ENCODE peak calls at places on chromosome 6, in five cellular contexts. P is GM06990, D is H9, E is lower leg skin, Z is fibroblast of lung. W is an unnamed sample.

GRCh38 chr6:113246186-113246585 is 611.0 kb upstream of the MARCKS start:
- DNase-seq in D (no peak), P (no peak), Z (peak), E (no peak), W (no peak)

GRCh38 chr6:139687055-139687454 is 312.6 kb upstream of the CITED2 start:
- DNase-seq in Z (no peak), E (no peak), D (no peak), P (no peak), W (no peak)

GRCh38 chr6:110549277-110549676 is 72.9 kb upstream of the SLC22A16 start:
- DNase-seq in Z (no peak), D (no peak), P (no peak), E (no peak), W (no peak)

GRCh38 chr6:27871919-27872633 is 40.1 kb downstream of the OR2B2 start:
- DNase-seq in D (peak), E (peak), P (peak), Z (peak), W (peak)

GRCh38 chr6:36838896-36839818 is at the start of gene CPNE5:
- DNase-seq in E (no peak), Z (no peak), P (no peak), D (no peak), W (peak)

GRCh38 chr6:166955121-166955864 is 1.1 kb downstream of the RNASET2 start:
- DNase-seq in P (peak), E (peak), D (no peak), Z (no peak), W (peak)

GRCh38 chr6:123811378-123811777 is 7.7 kb downstream of the NKAIN2 start:
- DNase-seq in Z (no peak), D (no peak), P (no peak), E (no peak), W (no peak)

GRCh38 chr6:134060491-134061106 is 8.2 kb upstream of the SLC2A12 start:
- DNase-seq in E (no peak), P (no peak), D (peak), Z (peak), W (no peak)

GRCh38 chr6:108555399-108556052 is 5.2 kb upstream of the FOXO3 start:
- DNase-seq in Z (no peak), D (no peak), P (no peak), E (peak), W (no peak)

GRCh38 chr6:140050232-140050995 is 676.0 kb upstream of the CITED2 start:
- DNase-seq in Z (peak), D (no peak), E (no peak), P (no peak), W (no peak)

GRCh38 chr6:31582230-31582601 is at the start of gene LTB:
- DNase-seq in Z (no peak), P (no peak), D (no peak), E (no peak), W (no peak)

GRCh38 chr6:134797400-134798113 is 152.3 kb downstream of the ALDH8A1 start:
- DNase-seq in P (no peak), E (peak), Z (no peak), D (no peak), W (no peak)

GRCh38 chr6:30981942-30982772 is 1.4 kb upstream of the MUC21 start:
- DNase-seq in D (peak), Z (peak), P (no peak), E (peak), W (peak)

GRCh38 chr6:149859368-149859767 is 4.8 kb downstream of the LRP11 start:
- DNase-seq in P (no peak), D (no peak), Z (peak), E (no peak), W (no peak)

GRCh38 chr6:79750806-79751205 is 119.7 kb downstream of the SH3BGRL2 start:
- DNase-seq in Z (no peak), D (no peak), E (no peak), P (no peak), W (no peak)

GRCh38 chr6:89260832-89261231 is 43.7 kb upstream of the GABRR1 start:
- DNase-seq in P (no peak), D (no peak), Z (no peak), E (no peak), W (no peak)

GRCh38 chr6:72974276-72974675 is 251.0 kb downstream of the KHDC1L start:
- DNase-seq in P (no peak), E (no peak), Z (no peak), D (no peak), W (no peak)

GRCh38 chr6:167707686-167708500 is 118.8 kb upstream of the AFDN start:
- DNase-seq in P (no peak), D (no peak), Z (no peak), E (no peak), W (no peak)

GRCh38 chr6:56387621-56388413 is 140.4 kb upstream of the COL21A1 start:
- DNase-seq in Z (no peak), P (no peak), E (no peak), D (no peak), W (no peak)

GRCh38 chr6:15434823-15435380 is 189.0 kb downstream of the JARID2 start:
- DNase-seq in D (no peak), Z (no peak), P (no peak), E (no peak), W (no peak)

GRCh38 chr6:145139451-145139850 is 595.9 kb downstream of the EPM2A start:
- DNase-seq in P (no peak), Z (peak), E (no peak), D (no peak), W (no peak)

GRCh38 chr6:11241793-11242201 is 9.3 kb upstream of the NEDD9 start:
- DNase-seq in P (no peak), E (no peak), Z (peak), D (peak), W (peak)

GRCh38 chr6:22466665-22467064 is 102.7 kb upstream of the HDGFL1 start:
- DNase-seq in D (no peak), E (no peak), Z (no peak), P (no peak), W (no peak)

GRCh38 chr6:127972815-127973214 is 72.0 kb upstream of the THEMIS start:
- DNase-seq in P (no peak), Z (no peak), E (no peak), D (no peak), W (no peak)

GRCh38 chr6:166998256-166999144 is 697 bp upstream of the CEP43 start:
- DNase-seq in D (peak), P (no peak), E (peak), Z (no peak), W (peak)

GRCh38 chr6:44503471-44503870 is 116.0 kb downstream of the CDC5L start:
- DNase-seq in E (no peak), D (no peak), P (no peak), Z (no peak), W (no peak)

GRCh38 chr6:98832282-98833100 is 1.9 kb upstream of the POU3F2 start:
- DNase-seq in D (no peak), P (no peak), Z (peak), E (no peak), W (peak)

GRCh38 chr6:169165031-169165430 is 88.6 kb downstream of the THBS2 start:
- DNase-seq in P (no peak), Z (no peak), D (peak), E (no peak), W (no peak)

GRCh38 chr6:47655719-47656595 is 42.4 kb upstream of the ADGRF4 start:
- DNase-seq in P (no peak), D (peak), Z (peak), E (no peak), W (no peak)

GRCh38 chr6:133040025-133040838 is 200.9 kb upstream of the EYA4 start:
- DNase-seq in Z (peak), P (peak), D (no peak), E (no peak), W (peak)

GRCh38 chr6:53112404-53112803 is 36.2 kb downstream of the GCM1 start:
- DNase-seq in D (no peak), Z (no peak), E (no peak), P (no peak), W (no peak)

GRCh38 chr6:80163754-80164187 is 57.3 kb downstream of the BCKDHB start:
- DNase-seq in D (no peak), E (no peak), P (peak), Z (peak), W (no peak)

GRCh38 chr6:82298012-82298411 is 50.5 kb upstream of the IBTK start:
- DNase-seq in E (no peak), Z (no peak), D (no peak), P (no peak), W (no peak)

GRCh38 chr6:105759946-105760345 is 326.2 kb upstream of the PRDM1 start:
- DNase-seq in Z (peak), D (no peak), P (no peak), E (no peak), W (no peak)

GRCh38 chr6:155163616-155164015 is 100.2 kb upstream of the CLDN20 start:
- DNase-seq in D (no peak), Z (no peak), E (no peak), P (no peak), W (no peak)

GRCh38 chr6:122676688-122677087 is 66.5 kb downstream of the PKIB start:
- DNase-seq in D (no peak), E (no peak), P (no peak), Z (no peak), W (no peak)

GRCh38 chr6:162620067-162620466 is 107.5 kb downstream of the PRKN start:
- DNase-seq in Z (no peak), P (no peak), D (no peak), E (no peak), W (no peak)

GRCh38 chr6:2812695-2813094 is 29.0 kb downstream of the SERPINB1 start:
- DNase-seq in P (no peak), Z (no peak), D (no peak), E (no peak), W (no peak)
- TF ChIP-seq CTCF in P (no peak), Z (no peak), D (no peak), E (no peak), W (no peak)

DNA sequence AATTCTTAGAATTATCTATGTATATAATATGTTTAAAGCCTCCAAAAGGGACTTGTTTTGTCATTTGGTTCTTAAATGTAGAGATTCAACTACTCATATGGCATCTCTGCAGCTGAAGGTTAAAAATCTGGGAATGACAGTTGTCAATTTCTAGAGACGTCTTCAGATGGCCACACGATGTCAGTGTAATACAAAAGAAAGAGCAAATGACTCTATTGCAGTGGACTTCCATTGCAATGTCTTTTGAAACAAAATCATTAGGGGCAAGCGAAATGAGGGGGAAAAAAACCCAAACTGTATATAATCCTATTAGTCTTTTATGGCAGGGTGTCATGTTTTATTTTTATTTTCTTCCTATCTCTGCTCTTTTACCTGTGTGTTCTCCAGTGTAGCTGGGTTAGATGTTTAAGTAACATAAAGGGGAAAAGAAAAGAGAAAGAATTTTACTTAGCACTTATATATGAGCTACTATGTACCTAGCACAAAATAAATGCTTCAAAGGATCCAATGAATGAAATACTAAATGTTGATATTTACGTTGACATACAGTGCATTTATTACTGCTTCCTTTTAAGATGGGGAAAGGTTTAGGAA is 26.2 kb downstream of the CCN2 start:
- DNase-seq in E (no peak), Z (peak), P (no peak), D (no peak), W (no peak)
- TF ChIP-seq CTCF in E (no peak), Z (peak), P (peak), D (peak), W (no peak)

DNA sequence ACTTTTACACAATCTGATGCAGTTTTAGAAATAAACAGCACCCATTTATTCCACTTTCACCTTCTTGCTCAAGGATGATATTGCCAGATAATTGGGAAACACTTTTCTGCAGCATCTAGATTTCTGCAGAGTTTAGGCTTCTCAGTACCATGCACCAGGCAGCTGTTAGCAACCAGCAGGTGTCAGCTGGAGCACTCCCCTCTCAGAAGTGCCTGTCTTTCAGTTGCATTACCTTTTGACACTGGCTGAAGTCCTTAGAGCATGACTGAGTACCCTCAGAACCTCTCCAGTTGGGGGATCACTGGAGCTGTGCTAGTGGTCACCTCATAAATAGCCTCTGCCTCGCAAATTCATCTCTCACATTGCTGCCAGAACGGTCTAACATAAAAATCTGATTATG is 91.2 kb downstream of the DNAH8 start:
- DNase-seq in P (no peak), E (no peak), Z (no peak), D (no peak), W (no peak)
- TF ChIP-seq CTCF in P (no peak), E (no peak), Z (no peak), D (peak), W (no peak)

GRCh38 chr6:157946865-157947532 is 34.7 kb upstream of the SYNJ2 start:
- DNase-seq in Z (peak), P (no peak), D (no peak), E (no peak), W (no peak)
- TF ChIP-seq CTCF in Z (peak), P (peak), D (peak), E (peak), W (no peak)

GRCh38 chr6:24564081-24564480 is 69.3 kb downstream of the ALDH5A1 start:
- DNase-seq in D (no peak), Z (no peak), P (no peak), E (no peak), W (no peak)
- TF ChIP-seq CTCF in D (no peak), Z (no peak), P (no peak), E (no peak), W (no peak)

GRCh38 chr6:75430631-75431345 is 62.8 kb downstream of the FILIP1 start:
- DNase-seq in P (no peak), Z (peak), D (no peak), E (no peak), W (no peak)
- TF ChIP-seq CTCF in P (no peak), Z (no peak), D (no peak), E (no peak), W (no peak)

DNA sequence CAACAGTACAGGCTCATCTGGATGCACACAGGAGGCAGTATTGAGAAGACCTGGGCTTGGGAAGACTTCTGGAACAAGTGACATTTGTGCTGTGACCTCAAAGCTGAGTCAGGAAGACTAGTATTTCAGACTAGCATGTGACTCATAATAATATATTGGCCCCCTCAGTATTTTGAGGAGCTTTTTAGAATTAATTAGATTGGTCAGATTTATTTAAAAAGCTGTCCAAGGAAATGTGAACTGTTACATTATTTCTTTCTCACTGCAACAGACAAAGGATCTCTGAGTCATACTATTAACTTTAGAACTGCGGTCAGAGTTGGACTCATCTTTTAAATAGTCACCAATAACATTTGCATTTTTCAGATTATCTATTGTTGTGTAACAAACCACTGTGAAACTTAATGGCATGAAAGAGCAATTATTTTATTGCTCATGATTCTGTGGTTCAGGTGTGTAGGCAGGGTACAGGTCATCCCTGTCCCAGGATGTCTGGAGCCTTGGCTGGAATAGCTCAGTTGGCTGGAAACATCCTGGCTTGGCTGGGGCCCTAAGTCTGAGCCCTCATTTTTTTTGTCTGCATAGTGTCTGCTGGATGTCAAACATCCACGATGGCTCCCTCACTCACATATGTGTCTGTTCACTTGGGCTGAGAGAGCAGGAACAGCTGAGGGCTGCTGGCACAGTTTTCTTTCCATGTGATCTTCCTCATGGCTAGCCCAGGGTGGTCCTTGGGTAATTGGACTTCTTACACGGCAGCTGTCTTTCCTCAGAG is 46.8 kb downstream of the MAP3K4 start:
- DNase-seq in E (no peak), Z (peak), P (peak), D (no peak), W (no peak)
- TF ChIP-seq CTCF in E (no peak), Z (peak), P (peak), D (no peak), W (no peak)

W was measured in endothelial cell.